ENCODE peak calls at places on chromosome 4, in four cellular contexts. S is astrocyte of the spinal cord, P is HepG2, G is fibroblast of lung. N is an unnamed sample.

GRCh38 chr4:153156263-153156662 is 48.0 kb upstream of the TRIM2 start:
- DNase-seq in S (no peak), P (no peak), G (peak), N (no peak)

GRCh38 chr4:129394635-129395034 is 298.7 kb downstream of the C4orf33 start:
- DNase-seq in S (no peak), P (no peak), G (no peak), N (no peak)

GRCh38 chr4:180665994-180666818 is 1577.0 kb upstream of the TENM3 start:
- DNase-seq in S (peak), P (peak), G (peak), N (peak)

GRCh38 chr4:153472122-153473037 is 6.2 kb downstream of the TMEM131L start:
- DNase-seq in S (no peak), P (no peak), G (no peak), N (no peak)

GRCh38 chr4:88219099-88219498 is 60.7 kb upstream of the ABCG2 start:
- DNase-seq in S (peak), P (peak), G (peak), N (peak)

GRCh38 chr4:114272226-114272625 is 292.8 kb upstream of the ARSJ start:
- DNase-seq in S (peak), P (no peak), G (peak), N (peak)

GRCh38 chr4:82569076-82569475 is 7.3 kb upstream of the TMEM150C start:
- DNase-seq in S (no peak), P (no peak), G (no peak), N (no peak)

GRCh38 chr4:22416403-22416802 is 99.5 kb downstream of the ADGRA3 start:
- DNase-seq in S (no peak), P (no peak), G (peak), N (no peak)

GRCh38 chr4:37008199-37008598 is 236.3 kb upstream of the NWD2 start:
- DNase-seq in S (peak), P (peak), G (peak), N (no peak)

GRCh38 chr4:101345271-101345595 is 2.1 kb downstream of the PPP3CA start:
- DNase-seq in S (peak), P (no peak), G (peak), N (peak)

GRCh38 chr4:55397521-55398321 is 2.0 kb downstream of the TMEM165 start:
- DNase-seq in S (peak), P (no peak), G (peak), N (peak)

GRCh38 chr4:7992846-7993245 is 53.2 kb upstream of the AFAP1 start:
- DNase-seq in S (no peak), P (no peak), G (no peak), N (no peak)

GRCh38 chr4:66927937-66928336 is 617.4 kb downstream of the CENPC start:
- DNase-seq in S (no peak), P (no peak), G (peak), N (no peak)

GRCh38 chr4:120731561-120731960 is 191.0 kb downstream of the PRDM5 start:
- DNase-seq in S (no peak), P (no peak), G (peak), N (peak)

GRCh38 chr4:102356562-102357202 is 11.4 kb upstream of the SLC39A8 start:
- DNase-seq in S (no peak), P (peak), G (no peak), N (no peak)

GRCh38 chr4:14856076-14856926 is 146.0 kb upstream of the CPEB2 start:
- DNase-seq in S (peak), P (peak), G (peak), N (peak)

GRCh38 chr4:124079174-124079780 is 633.3 kb downstream of the ANKRD50 start:
- DNase-seq in S (peak), P (no peak), G (peak), N (peak)

GRCh38 chr4:72743078-72743477 is 174.1 kb upstream of the ADAMTS3 start:
- DNase-seq in S (no peak), P (no peak), G (no peak), N (no peak)

GRCh38 chr4:896216-896615 is 35.9 kb downstream of the GAK start:
- DNase-seq in S (no peak), P (no peak), G (no peak), N (no peak)

GRCh38 chr4:152257601-152258066 is 278.3 kb downstream of the FBXW7 start:
- DNase-seq in S (no peak), P (peak), G (peak), N (peak)

GRCh38 chr4:144280688-144281087 is 140.2 kb upstream of the GYPA start:
- DNase-seq in S (no peak), P (no peak), G (no peak), N (no peak)

GRCh38 chr4:77007358-77008230 is 58.0 kb downstream of the SEPTIN11 start:
- DNase-seq in S (peak), P (no peak), G (peak), N (peak)

GRCh38 chr4:102344520-102344954 is 745 bp downstream of the SLC39A8 start:
- DNase-seq in S (peak), P (no peak), G (peak), N (peak)

GRCh38 chr4:153787156-153787555 is 1.7 kb downstream of the SFRP2 start:
- DNase-seq in S (no peak), P (no peak), G (no peak), N (no peak)

GRCh38 chr4:95027906-95028618 is 270.3 kb downstream of the BMPR1B start:
- DNase-seq in S (no peak), P (no peak), G (no peak), N (no peak)

GRCh38 chr4:5892321-5893012 is 419 bp downstream of the CRMP1 start:
- DNase-seq in S (no peak), P (no peak), G (no peak), N (no peak)

GRCh38 chr4:88077911-88078310 is 70.5 kb downstream of the PKD2 start:
- DNase-seq in S (peak), P (no peak), G (peak), N (no peak)

GRCh38 chr4:114163051-114163450 is 183.6 kb upstream of the ARSJ start:
- DNase-seq in S (no peak), P (no peak), G (no peak), N (peak)

GRCh38 chr4:48033825-48034413 is 17.3 kb downstream of the NIPAL1 start:
- DNase-seq in S (no peak), P (peak), G (peak), N (peak)

GRCh38 chr4:139903845-139904244 is 238.2 kb downstream of the MGST2 start:
- DNase-seq in S (no peak), P (no peak), G (no peak), N (peak)

GRCh38 chr4:99536148-99536728 is 25.4 kb downstream of the C4orf17 start:
- DNase-seq in S (no peak), P (no peak), G (no peak), N (peak)

GRCh38 chr4:74873545-74874295 is 59.2 kb upstream of the PARM1 start:
- DNase-seq in S (no peak), P (no peak), G (no peak), N (no peak)

GRCh38 chr4:83686166-83686565 is 150.3 kb downstream of the GPAT3 start:
- DNase-seq in S (peak), P (no peak), G (no peak), N (peak)

GRCh38 chr4:185127021-185127925 is 15.8 kb upstream of the SLC25A4 start:
- DNase-seq in S (no peak), P (no peak), G (peak), N (peak)

GRCh38 chr4:24657768-24658617 is 73.6 kb upstream of the DHX15 start:
- DNase-seq in S (peak), P (peak), G (peak), N (peak)

GRCh38 chr4:82561745-82562552 is at the start of gene TMEM150C:
- DNase-seq in S (peak), P (no peak), G (peak), N (peak)

GRCh38 chr4:89056953-89057398 is at the start of gene FAM13A:
- DNase-seq in S (peak), P (peak), G (peak), N (peak)

GRCh38 chr4:166501941-166502382 is 628.9 kb downstream of the TLL1 start:
- DNase-seq in S (no peak), P (peak), G (peak), N (no peak)

DNA sequence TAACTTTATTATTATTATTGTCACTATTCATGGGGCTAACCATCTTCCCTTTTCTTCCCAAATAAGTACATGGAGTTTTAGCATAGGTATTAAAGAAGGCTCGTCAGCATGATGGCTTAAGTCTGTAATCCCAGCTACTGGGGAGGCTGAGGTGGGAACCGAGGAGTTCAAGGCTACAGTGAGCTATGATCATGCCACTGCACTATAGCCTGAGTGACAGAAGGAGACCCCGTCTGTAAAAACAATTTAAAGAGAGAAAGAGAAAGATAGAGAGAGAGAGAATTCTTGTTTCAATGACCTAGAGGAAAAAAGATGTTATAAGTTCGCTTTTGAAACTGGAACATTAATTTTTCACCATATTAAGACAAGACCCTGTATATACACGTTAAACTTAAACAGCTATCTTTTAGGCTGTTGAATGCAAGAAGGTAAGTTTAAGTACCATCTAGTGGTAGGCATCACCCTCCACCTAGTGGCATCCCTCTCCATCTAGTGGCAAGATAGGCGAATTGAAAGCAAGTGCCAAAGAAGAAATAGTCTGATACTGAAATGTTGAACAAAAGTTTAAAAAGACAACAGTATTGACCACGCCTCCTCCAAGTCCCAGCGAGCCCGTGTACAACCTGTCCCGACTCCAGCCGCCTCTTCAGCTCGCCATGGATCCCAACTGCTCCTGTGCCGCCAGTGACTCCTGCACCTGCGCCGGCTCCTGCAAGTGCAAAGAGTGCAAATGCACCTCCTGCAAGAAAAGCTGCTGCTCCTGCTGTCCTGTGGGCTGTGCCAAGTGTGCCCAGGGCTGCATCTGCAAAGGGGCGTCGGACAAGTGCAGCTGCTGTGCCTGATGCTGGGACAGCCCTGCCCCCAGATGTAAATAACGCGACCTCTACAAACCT is 26.0 kb upstream of the YTHDC1 start:
- DNase-seq in S (peak), P (peak), G (peak), N (peak)
- H3K4me3 ChIP-seq in S (no peak), P (peak), G (no peak), N (no peak)

DNA sequence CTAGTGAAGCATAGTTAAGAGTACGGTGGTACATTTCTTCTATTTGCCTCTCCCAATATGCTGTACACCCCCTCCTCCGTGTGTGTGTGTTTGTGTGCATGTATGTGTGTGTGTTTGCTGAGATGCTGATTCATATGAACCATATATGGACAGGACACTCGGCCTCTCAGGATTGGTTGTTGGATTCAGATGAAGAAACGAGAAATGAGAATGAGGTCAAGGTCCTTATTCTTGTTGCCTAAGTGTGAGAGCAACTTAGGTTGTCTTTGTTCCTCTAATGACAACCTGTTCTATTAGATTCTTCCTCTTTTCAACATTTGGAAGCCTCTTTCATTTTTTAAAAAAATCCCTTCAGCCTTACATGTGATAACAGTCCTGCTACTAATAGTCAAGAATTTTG is 1387.6 kb downstream of the STIM2 start:
- DNase-seq in S (no peak), P (no peak), G (no peak), N (no peak)
- TF ChIP-seq CTCF in S (no peak), P (no peak), G (no peak), N (no peak)

GRCh38 chr4:150570862-150571261 is 11.1 kb upstream of the MAB21L2 start:
- DNase-seq in S (no peak), P (no peak), G (no peak), N (no peak)

GRCh38 chr4:150572704-150573504 is 9.0 kb upstream of the MAB21L2 start:
- DNase-seq in S (no peak), P (no peak), G (no peak), N (no peak)

GRCh38 chr4:150577786-150578185 is 4.2 kb upstream of the MAB21L2 start:
- DNase-seq in S (no peak), P (no peak), G (no peak), N (no peak)

GRCh38 chr4:150573534-150573933 is 8.4 kb upstream of the MAB21L2 start:
- DNase-seq in S (peak), P (no peak), G (peak), N (peak)

DNA sequence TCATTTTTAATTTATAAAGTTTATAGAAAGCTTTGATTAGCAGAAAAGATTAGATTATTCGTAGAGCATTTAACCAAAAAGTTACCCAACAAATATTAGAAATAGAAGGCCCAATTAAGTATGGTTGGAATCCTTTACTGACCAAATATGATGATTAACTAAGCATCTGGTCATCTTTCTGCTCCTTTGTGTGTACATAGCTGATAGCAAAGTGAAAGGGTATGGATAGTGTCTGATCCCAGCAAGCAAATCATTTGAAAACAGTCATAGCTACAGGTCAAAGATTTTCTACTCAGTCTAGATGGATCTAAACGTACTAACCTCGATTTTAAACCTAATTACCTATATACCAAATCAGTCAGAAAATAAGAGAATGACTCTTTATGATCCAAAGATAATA is 7.3 kb upstream of the MAB21L2 start:
- DNase-seq in S (no peak), P (no peak), G (no peak), N (peak)
- H3K4me3 ChIP-seq in S (no peak), P (no peak), G (no peak), N (no peak)

GRCh38 chr4:186846426-186846825 is 122.8 kb upstream of the FAT1 start:
- DNase-seq in S (no peak), P (no peak), G (no peak), N (no peak)

GRCh38 chr4:186848437-186848836 is 124.8 kb upstream of the FAT1 start:
- DNase-seq in S (no peak), P (no peak), G (no peak), N (no peak)

GRCh38 chr4:186844059-186844681 is 120.5 kb upstream of the FAT1 start:
- DNase-seq in S (peak), P (no peak), G (peak), N (peak)

GRCh38 chr4:186840771-186841301 is 117.2 kb upstream of the FAT1 start:
- DNase-seq in S (no peak), P (no peak), G (no peak), N (no peak)

DNA sequence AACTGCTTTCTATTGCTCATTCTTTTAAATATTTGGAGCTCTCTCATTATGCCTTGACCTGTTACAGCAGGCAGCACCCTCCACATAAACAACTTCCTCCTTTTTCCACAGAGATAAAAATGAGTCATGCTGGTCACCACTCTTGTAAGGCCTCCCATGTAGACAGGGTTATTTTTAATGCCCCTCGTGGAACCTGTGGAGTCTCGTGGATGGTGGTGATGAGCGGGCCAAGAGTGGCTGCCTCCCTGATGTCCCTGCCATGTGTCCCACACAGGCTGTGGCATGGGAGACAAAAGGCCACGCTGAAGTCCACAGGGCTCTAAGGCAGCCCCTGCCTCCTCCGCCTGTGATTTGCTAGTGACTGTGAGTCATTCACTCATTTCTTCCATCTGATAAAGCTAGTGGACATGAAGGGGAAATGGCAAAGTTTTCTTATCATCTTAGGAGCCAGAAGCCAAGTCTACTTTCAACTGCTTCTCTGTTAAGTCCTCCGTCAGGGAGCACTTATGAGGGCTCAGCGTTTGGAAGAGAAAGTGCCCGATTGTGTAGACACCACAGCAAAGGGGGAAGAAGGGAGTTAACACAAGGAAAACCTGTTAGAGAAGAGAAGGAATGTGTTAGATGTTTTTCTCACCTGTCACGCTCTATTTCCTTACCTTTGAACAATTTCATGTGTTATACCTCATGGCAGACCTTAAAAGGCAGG is 121.6 kb upstream of the FAT1 start:
- DNase-seq in S (peak), P (peak), G (peak), N (peak)
- TF ChIP-seq CTCF in S (no peak), P (no peak), G (no peak), N (no peak)

N was measured in foreskin fibroblast.